ENCODE peak calls at places on chromosomes 16 and 17, in nine cellular contexts. M is transverse colon, D is AG10803, T is H9, I is WTC11, E is OCI-LY7, L is Caco-2, V is nephron progenitor cell, Q is omental fat pad. G is an unnamed sample.

GRCh38 chr17:53191878-53192277 is 630.8 kb upstream of the KIF2B start:
- DNase-seq in M (no peak), T (no peak), L (no peak), Q (no peak), D (no peak), E (peak), V (no peak), I (no peak), G (no peak)

GRCh38 chr17:62871291-62871690 is 63.2 kb upstream of the MARCHF10 start:
- DNase-seq in I (no peak), M (no peak), T (no peak), L (no peak), E (no peak), Q (no peak), D (no peak), V (no peak), G (no peak)

GRCh38 chr17:75783069-75783783 is 1.4 kb upstream of the UNK start:
- DNase-seq in T (no peak), I (no peak), M (no peak), L (peak), D (peak), V (no peak), E (peak), Q (no peak), G (no peak)

GRCh38 chr16:265711-266110 is 10.0 kb downstream of the RGS11 start:
- DNase-seq in M (no peak), L (no peak), D (no peak), I (no peak), V (no peak), E (no peak), T (peak), Q (no peak), G (no peak)

GRCh38 chr16:74186589-74186988 is 110.0 kb upstream of the PSMD7 start:
- DNase-seq in Q (no peak), L (no peak), D (peak), V (no peak), I (no peak), M (no peak), T (no peak), E (no peak), G (no peak)

GRCh38 chr17:5184284-5184683 is 7.4 kb downstream of the ZNF594 start:
- DNase-seq in T (no peak), M (no peak), L (no peak), D (no peak), E (no peak), I (no peak), V (no peak), Q (no peak), G (no peak)

GRCh38 chr17:5381542-5381941 is 37.9 kb downstream of the NUP88 start:
- DNase-seq in V (no peak), M (no peak), Q (no peak), L (no peak), I (no peak), T (no peak), E (no peak), D (peak), G (no peak)

GRCh38 chr16:4298761-4299522 is 16.9 kb upstream of the GLIS2 start:
- DNase-seq in I (peak), D (peak), V (peak), Q (peak), M (peak), T (peak), L (peak), E (no peak), G (peak)

GRCh38 chr17:72592967-72593325 is 472.1 kb downstream of the SOX9 start:
- DNase-seq in D (no peak), E (no peak), V (no peak), T (no peak), I (no peak), Q (no peak), M (no peak), L (no peak), G (no peak)

GRCh38 chr17:70434536-70435490 is 265.5 kb downstream of the KCNJ2 start:
- DNase-seq in Q (no peak), T (no peak), V (peak), I (no peak), M (peak), L (no peak), D (no peak), E (no peak), G (no peak)

GRCh38 chr17:42709561-42709960 is 27.2 kb downstream of the CNTNAP1 start:
- DNase-seq in Q (no peak), M (no peak), T (no peak), I (no peak), L (no peak), E (no peak), D (no peak), V (no peak), G (no peak)

GRCh38 chr16:17259751-17260270 is 210.9 kb downstream of the XYLT1 start:
- DNase-seq in M (no peak), V (no peak), I (no peak), D (no peak), E (no peak), Q (no peak), T (no peak), L (no peak), G (no peak)

GRCh38 chr17:64635647-64636305 is 26.3 kb downstream of the SMURF2 start:
- DNase-seq in V (no peak), L (no peak), M (no peak), Q (no peak), I (no peak), D (peak), E (no peak), T (no peak), G (no peak)

GRCh38 chr17:76272541-76273434 is 7.6 kb downstream of the UBALD2 start:
- DNase-seq in T (no peak), L (no peak), D (no peak), V (no peak), E (peak), Q (no peak), M (no peak), I (no peak), G (no peak)

GRCh38 chr16:60225541-60225940 is 1491.4 kb upstream of the GOT2 start:
- DNase-seq in I (no peak), L (no peak), M (no peak), T (no peak), V (no peak), D (no peak), E (no peak), Q (no peak), G (no peak)

GRCh38 chr17:27952366-27952765 is 59.2 kb upstream of the LYRM9 start:
- DNase-seq in Q (no peak), L (no peak), I (no peak), M (no peak), D (no peak), V (no peak), E (no peak), T (no peak), G (no peak)

GRCh38 chr17:73767696-73768095 is 123.5 kb upstream of the SDK2 start:
- DNase-seq in M (no peak), Q (no peak), V (no peak), L (no peak), I (no peak), D (no peak), E (no peak), T (no peak), G (no peak)

GRCh38 chr16:27365142-27366089 is 36.6 kb upstream of the IL21R start:
- DNase-seq in V (no peak), T (no peak), L (peak), E (no peak), I (no peak), M (no peak), Q (no peak), D (peak), G (no peak)

GRCh38 chr17:39553326-39553945 is 54.3 kb downstream of the NEUROD2 start:
- DNase-seq in T (no peak), D (peak), L (no peak), Q (no peak), M (no peak), V (no peak), I (no peak), E (no peak), G (no peak)

GRCh38 chr16:4176794-4177438 is 60.7 kb upstream of the ADCY9 start:
- DNase-seq in Q (no peak), E (peak), D (peak), M (peak), I (no peak), V (no peak), T (no peak), L (peak), G (no peak)

GRCh38 chr16:29922326-29922725 is 3.7 kb downstream of the KCTD13 start:
- DNase-seq in V (no peak), D (no peak), E (no peak), Q (no peak), L (no peak), T (no peak), I (no peak), M (no peak), G (no peak)

GRCh38 chr16:79767597-79768280 is 167.2 kb upstream of the MAF start:
- DNase-seq in T (no peak), I (peak), V (no peak), L (peak), Q (no peak), D (peak), M (peak), E (no peak), G (no peak)

GRCh38 chr16:75023019-75023418 is 24.2 kb downstream of the ZNRF1 start:
- DNase-seq in L (no peak), V (no peak), M (no peak), T (no peak), Q (no peak), E (no peak), D (no peak), I (no peak), G (no peak)

GRCh38 chr16:31350275-31351005 is 4.5 kb upstream of the ITGAX start:
- DNase-seq in D (no peak), L (no peak), M (no peak), E (no peak), I (no peak), V (no peak), T (no peak), Q (no peak), G (no peak)

GRCh38 chr17:15171433-15172047 is 93.6 kb downstream of the PMP22 start:
- DNase-seq in M (peak), Q (peak), I (peak), D (peak), T (peak), E (peak), V (peak), L (peak), G (peak)

GRCh38 chr16:74990832-74991231 is 5.9 kb upstream of the WDR59 start:
- DNase-seq in V (no peak), I (no peak), Q (no peak), M (no peak), L (no peak), T (no peak), E (no peak), D (no peak), G (no peak)

GRCh38 chr17:2174471-2175293 is 119.8 kb downstream of the HIC1 start:
- DNase-seq in V (peak), D (peak), Q (no peak), E (no peak), M (peak), T (no peak), I (no peak), L (no peak), G (peak)

GRCh38 chr17:65345261-65346060 is 208.3 kb downstream of the RGS9 start:
- DNase-seq in T (no peak), E (no peak), D (no peak), Q (no peak), I (no peak), L (no peak), V (no peak), M (no peak), G (no peak)

GRCh38 chr16:72908362-72908838 is 139.5 kb downstream of the ZFHX3 start:
- DNase-seq in D (no peak), M (no peak), T (no peak), V (no peak), L (no peak), I (no peak), E (no peak), Q (no peak), G (no peak)

GRCh38 chr17:59329558-59330313 is 1.7 kb upstream of the YPEL2 start:
- DNase-seq in M (peak), I (peak), V (peak), Q (no peak), L (peak), E (peak), T (peak), D (peak), G (no peak)

GRCh38 chr17:56499799-56500388 is 93.6 kb upstream of the NOG start:
- DNase-seq in Q (no peak), I (no peak), L (peak), E (peak), M (no peak), V (peak), T (no peak), D (peak), G (no peak)

GRCh38 chr16:29898786-29899515 is 399 bp downstream of the SEZ6L2 start:
- DNase-seq in M (peak), D (no peak), I (peak), L (peak), V (peak), Q (no peak), E (no peak), T (peak), G (peak)

GRCh38 chr16:56539667-56540066 is 19.8 kb upstream of the BBS2 start:
- DNase-seq in L (no peak), M (no peak), T (no peak), E (no peak), Q (no peak), I (no peak), D (no peak), V (no peak), G (no peak)

GRCh38 chr17:21318439-21318838 is 33.9 kb downstream of the MAP2K3 start:
- DNase-seq in Q (no peak), E (no peak), D (no peak), L (no peak), V (peak), T (peak), M (no peak), I (peak), G (no peak)

GRCh38 chr16:2287916-2288547 is 20.1 kb upstream of the RNPS1 start:
- DNase-seq in I (no peak), M (no peak), T (peak), D (no peak), V (no peak), Q (no peak), E (no peak), L (no peak), G (no peak)

GRCh38 chr16:29816694-29817441 is 916 bp downstream of the PAGR1 start:
- DNase-seq in E (peak), I (peak), V (peak), Q (no peak), T (peak), M (peak), L (peak), D (peak), G (no peak)

DNA sequence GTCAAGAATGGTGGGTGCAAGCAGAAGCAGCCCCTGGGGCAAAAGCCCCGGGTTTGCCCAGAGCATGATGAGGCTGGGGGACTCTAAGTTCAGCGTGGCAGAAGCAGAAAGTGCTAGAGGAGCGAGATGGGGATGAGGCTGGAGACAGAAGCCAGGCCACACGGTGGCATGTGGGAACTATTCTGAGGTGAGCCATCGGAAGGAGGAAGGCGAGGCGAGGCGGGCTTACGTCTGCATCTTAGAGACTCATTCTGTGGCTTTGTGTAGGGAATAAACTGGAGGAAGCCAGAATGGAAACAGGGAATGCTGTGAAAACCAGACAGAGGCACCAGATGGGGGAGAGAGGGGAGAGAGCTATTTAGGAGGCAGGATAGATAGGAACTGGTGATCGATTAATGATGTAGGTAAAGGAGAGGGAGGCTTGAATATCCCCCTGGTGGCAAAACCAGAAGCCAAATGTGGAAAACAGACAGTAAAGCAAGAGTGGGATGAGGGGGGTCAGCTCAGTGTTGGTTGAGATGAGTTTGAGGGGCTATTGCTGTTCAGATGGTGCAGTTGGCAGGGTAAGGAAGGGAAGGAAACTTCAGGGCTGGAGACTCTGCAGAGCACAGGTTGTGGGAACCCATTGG is 3.1 kb upstream of the TNFSF13 start:
- DNase-seq in I (no peak), Q (no peak), E (no peak), T (no peak), D (no peak), L (no peak), V (no peak), M (no peak), G (no peak)
- TF ChIP-seq CTCF in I (no peak), Q (no peak), E (no peak), T (peak), D (peak), L (no peak), V (no peak), M (no peak), G (no peak)

GRCh38 chr16:51404386-51404785 is 253.3 kb upstream of the SALL1 start:
- DNase-seq in I (no peak), E (no peak), M (no peak), T (no peak), L (no peak), D (no peak), V (no peak), Q (no peak), G (no peak)
- TF ChIP-seq CTCF in I (no peak), E (no peak), M (no peak), T (no peak), L (no peak), D (no peak), V (no peak), Q (no peak), G (no peak)

GRCh38 chr17:47066841-47067682 is 88.0 kb upstream of the RPRML start:
- DNase-seq in E (peak), V (peak), T (peak), Q (peak), L (peak), D (peak), M (peak), I (peak), G (peak)
- TF ChIP-seq CTCF in E (peak), V (no peak), T (peak), Q (no peak), L (peak), D (peak), M (peak), I (no peak), G (no peak)

GRCh38 chr17:45236002-45236606 is 14.4 kb downstream of the FMNL1 start:
- DNase-seq in T (peak), M (no peak), I (no peak), L (no peak), E (no peak), D (no peak), Q (no peak), V (no peak), G (no peak)
- TF ChIP-seq CTCF in T (no peak), M (no peak), I (peak), L (no peak), E (peak), D (no peak), Q (no peak), V (no peak), G (peak)

DNA sequence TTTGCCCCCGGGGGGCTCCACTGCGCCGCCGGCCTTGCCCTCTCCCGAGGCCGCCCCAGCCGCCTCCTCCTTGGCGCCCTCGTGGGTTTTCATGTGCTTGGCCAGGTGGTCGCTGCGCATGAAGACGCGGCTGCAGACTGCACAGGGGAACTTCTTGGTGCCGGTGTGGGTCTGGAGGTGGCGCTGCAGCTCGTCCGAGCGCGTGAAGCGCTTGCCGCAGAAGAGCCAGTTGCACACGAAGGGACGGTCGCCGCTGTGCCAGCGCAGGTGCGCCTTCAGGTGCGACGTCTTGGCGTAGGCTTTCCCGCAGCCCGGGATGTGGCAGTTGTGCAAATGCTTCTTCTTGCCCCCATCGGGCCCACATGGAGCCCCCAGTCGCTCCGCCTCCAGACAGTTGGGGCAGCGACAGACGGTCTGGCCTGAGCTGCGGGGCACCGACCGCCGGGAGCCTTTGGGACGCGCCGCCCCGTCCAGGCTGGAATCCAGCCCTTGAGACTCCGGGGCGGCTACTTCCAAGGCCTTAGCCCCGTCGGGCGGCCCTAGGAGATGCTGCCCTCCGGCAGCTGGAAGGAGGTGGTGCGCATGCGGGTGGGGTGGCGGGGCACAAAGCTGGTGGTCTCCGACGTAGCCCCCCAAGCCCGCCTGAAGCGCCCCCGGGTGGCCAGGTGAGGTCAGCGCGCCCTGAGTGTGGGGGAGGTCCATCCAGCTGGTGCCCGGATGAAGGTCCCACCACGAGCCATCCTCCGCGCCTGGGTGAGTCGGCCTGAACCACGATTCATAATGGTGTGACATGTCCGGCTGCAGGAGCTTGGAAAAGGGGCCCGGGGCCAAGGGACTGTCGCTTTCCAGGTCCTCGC is 3.4 kb downstream of the SP6 start:
- DNase-seq in T (peak), M (no peak), L (no peak), E (no peak), D (no peak), I (peak), Q (no peak), V (peak), G (no peak)
- TF ChIP-seq CTCF in T (peak), M (no peak), L (peak), E (peak), D (peak), I (peak), Q (no peak), V (peak), G (peak)

DNA sequence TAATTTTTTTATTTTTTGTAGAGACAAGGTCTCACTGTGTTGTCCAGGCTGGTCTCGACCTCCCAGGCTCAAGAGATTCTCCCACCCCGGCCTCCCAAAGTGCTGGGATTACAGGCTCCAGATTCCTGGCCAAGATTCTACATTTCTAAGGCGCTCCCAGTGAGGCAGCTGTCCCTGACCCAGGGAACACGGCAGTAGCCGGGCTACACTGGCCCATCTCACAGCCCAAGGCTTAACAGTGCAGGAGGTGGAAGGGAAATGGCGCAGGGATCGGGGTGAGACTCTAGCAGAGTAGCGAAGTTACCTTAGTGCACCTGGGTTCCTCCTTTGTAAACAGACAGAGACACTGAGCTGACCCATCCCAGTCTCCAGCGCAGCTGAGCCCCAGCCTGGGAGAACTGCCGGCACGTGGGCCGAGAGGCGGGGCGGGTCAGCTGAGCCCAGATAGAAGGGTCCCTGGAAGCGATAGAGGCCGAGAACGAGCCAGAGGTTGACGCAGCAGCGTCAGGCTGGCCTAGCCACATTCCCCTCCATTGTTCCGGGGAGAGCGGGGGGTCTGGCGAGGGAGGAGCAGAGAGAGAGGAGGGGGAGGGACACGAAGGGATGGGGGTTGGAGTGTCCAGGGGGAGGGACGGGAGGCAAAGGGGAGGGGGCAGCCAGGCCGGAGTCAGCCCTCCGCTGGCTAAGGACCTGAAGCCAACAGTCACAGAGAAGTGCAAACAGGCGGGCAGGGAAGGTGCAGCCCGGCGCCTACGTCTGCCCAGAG is 2.5 kb downstream of the CARHSP1 start:
- DNase-seq in E (no peak), M (peak), V (peak), D (no peak), I (peak), L (peak), Q (no peak), T (peak), G (no peak)
- TF ChIP-seq CTCF in E (no peak), M (no peak), V (no peak), D (no peak), I (no peak), L (no peak), Q (no peak), T (no peak), G (no peak)

GRCh38 chr17:6853764-6854442 is 22.4 kb upstream of the TEKT1 start:
- DNase-seq in M (no peak), T (peak), L (peak), E (peak), D (no peak), I (peak), V (no peak), Q (peak), G (no peak)
- TF ChIP-seq CTCF in M (no peak), T (peak), L (peak), E (peak), D (peak), I (peak), V (peak), Q (no peak), G (peak)

G was measured in mesothelial cell of epicardium.